ENCODE peak calls at places on chromosomes 6 and 20, in four cellular contexts. S, U, R and O are unnamed samples.

GRCh38 chr6:118875672-118876071 is 18.3 kb upstream of the ASF1A start:
- DNase-seq in S (no peak), U (peak; percentile 91), R (no peak), O (no peak)

GRCh38 chr6:13364842-13365241 is 36.5 kb upstream of the TBC1D7 start:
- DNase-seq in S (no peak), U (no peak), R (no peak), O (no peak)

GRCh38 chr6:73062837-73063236 is 162.5 kb downstream of the KHDC1L start:
- DNase-seq in S (no peak), U (no peak), R (no peak), O (no peak)

GRCh38 chr6:11428895-11429294 is 108.7 kb upstream of the TMEM170B start:
- DNase-seq in S (no peak), U (no peak), R (no peak), O (no peak)

GRCh38 chr6:147548930-147549475 is 40.5 kb downstream of the SAMD5 start:
- DNase-seq in S (no peak), U (no peak), R (no peak), O (no peak)

GRCh38 chr6:33779305-33779704 is 9.6 kb downstream of the LEMD2 start:
- DNase-seq in S (no peak), U (no peak), R (no peak), O (no peak)

GRCh38 chr6:158801655-158802294 is 17.4 kb downstream of the EZR start:
- DNase-seq in S (no peak), U (peak; percentile 87), R (no peak), O (no peak)

GRCh38 chr6:169237496-169238134 is 16.0 kb downstream of the THBS2 start:
- DNase-seq in S (no peak), U (no peak), R (no peak), O (no peak)

GRCh38 chr6:36839819-36840379 is 655 bp upstream of the CPNE5 start:
- DNase-seq in S (no peak), U (peak; percentile 80), R (peak; percentile 57), O (peak; percentile 10)

GRCh38 chr20:54922096-54922495 is 446.7 kb downstream of the DOK5 start:
- DNase-seq in S (no peak), U (no peak), R (no peak), O (no peak)

GRCh38 chr6:168799067-168799466 is 358.1 kb downstream of the SMOC2 start:
- DNase-seq in S (no peak), U (no peak), R (no peak), O (no peak)

GRCh38 chr20:18537651-18538050 is 29.6 kb upstream of the SMIM26 start:
- DNase-seq in S (no peak), U (no peak), R (no peak), O (no peak)

GRCh38 chr20:34628026-34628425 is 48.9 kb downstream of the PIGU start:
- DNase-seq in S (no peak), U (no peak), R (no peak), O (no peak)

GRCh38 chr20:47875302-47876025 is 90.2 kb upstream of the SULF2 start:
- DNase-seq in S (no peak), U (no peak), R (no peak), O (no peak)

GRCh38 chr6:69768664-69769063 is 28.1 kb downstream of the LMBRD1 start:
- DNase-seq in S (no peak), U (no peak), R (no peak), O (no peak)

GRCh38 chr20:57275334-57275733 is 8.9 kb upstream of the BMP7 start:
- DNase-seq in S (no peak), U (no peak), R (no peak), O (no peak)

GRCh38 chr6:29521006-29521680 is 33.4 kb upstream of the MAS1L start:
- DNase-seq in S (no peak), U (no peak), R (no peak), O (no peak)

GRCh38 chr6:24874128-24874527 is 61.6 kb downstream of the RIPOR2 start:
- DNase-seq in S (no peak), U (no peak), R (no peak), O (no peak)

GRCh38 chr6:100456178-100456880 is 8.4 kb downstream of the SIM1 start:
- DNase-seq in S (no peak), U (no peak), R (no peak), O (no peak)

GRCh38 chr6:84065718-84066290 is 32.2 kb downstream of the MRAP2 start:
- DNase-seq in S (no peak), U (peak; percentile 60), R (no peak), O (no peak)

GRCh38 chr6:55953384-55953783 is 78.0 kb upstream of the BMP5 start:
- DNase-seq in S (no peak), U (peak; percentile 49), R (no peak), O (no peak)

GRCh38 chr6:154909821-154910220 is 85.3 kb upstream of the TIAM2 start:
- DNase-seq in S (no peak), U (peak; percentile 88), R (no peak), O (no peak)

GRCh38 chr6:44002071-44002590 is 125.1 kb downstream of the MRPL14 start:
- DNase-seq in S (no peak), U (peak; percentile 68), R (no peak), O (no peak)

GRCh38 chr20:17680128-17680835 is 1.8 kb downstream of the RRBP1 start:
- DNase-seq in S (no peak), U (peak; percentile 81), R (peak; percentile 49), O (no peak)

GRCh38 chr6:37492236-37493046 is 7.3 kb downstream of the CCDC167 start:
- DNase-seq in S (no peak), U (peak; percentile 86), R (peak; percentile 14), O (no peak)

GRCh38 chr6:80132942-80133517 is 26.6 kb downstream of the BCKDHB start:
- DNase-seq in S (no peak), U (peak; percentile 85), R (no peak), O (no peak)

GRCh38 chr6:19849736-19850135 is 12.6 kb downstream of the ID4 start:
- DNase-seq in S (no peak), U (no peak), R (no peak), O (no peak)

GRCh38 chr6:43785220-43785752 is 15.3 kb downstream of the VEGFA start:
- DNase-seq in S (no peak), U (no peak), R (no peak), O (no peak)

GRCh38 chr6:21594427-21595264 is 1.1 kb downstream of the SOX4 start:
- DNase-seq in S (peak; percentile 22), U (peak; percentile 83), R (peak; percentile 46), O (peak; percentile 40)

GRCh38 chr20:45937765-45938164 is 3.3 kb downstream of the PCIF1 start:
- DNase-seq in S (no peak), U (no peak), R (no peak), O (no peak)